ENCODE peak calls at places on chromosome 6, in six cellular contexts. One of them, this sample, is unnamed.

GRCh38 chr6:14664616-14665315 is 547.2 kb downstream of the CD83 start:
- DNase-seq in GM10248: no peak
- DNase-seq in GM12865: peak
- DNase-seq in neural crest cell: peak
- DNase-seq in mesothelial cell of epicardium: no peak
- DNase-seq in fibroblast of mammary gland: no peak
- DNase-seq in this sample: no peak

GRCh38 chr6:163338671-163339405 is 75.7 kb upstream of the QKI start:
- DNase-seq in GM10248: no peak
- DNase-seq in GM12865: no peak
- DNase-seq in neural crest cell: no peak
- DNase-seq in mesothelial cell of epicardium: no peak
- DNase-seq in fibroblast of mammary gland: no peak
- DNase-seq in this sample: no peak

GRCh38 chr6:108669673-108670072 is 109.0 kb downstream of the FOXO3 start:
- DNase-seq in GM10248: no peak
- DNase-seq in GM12865: no peak
- DNase-seq in neural crest cell: no peak
- DNase-seq in mesothelial cell of epicardium: no peak
- DNase-seq in fibroblast of mammary gland: no peak
- DNase-seq in this sample: no peak

GRCh38 chr6:484729-485111 is 93.2 kb downstream of the IRF4 start:
- DNase-seq in GM10248: no peak
- DNase-seq in GM12865: no peak
- DNase-seq in neural crest cell: no peak
- DNase-seq in mesothelial cell of epicardium: no peak
- DNase-seq in fibroblast of mammary gland: no peak
- DNase-seq in this sample: no peak

GRCh38 chr6:69795469-69796080 is 1.2 kb downstream of the LMBRD1 start:
- DNase-seq in GM10248: peak
- DNase-seq in GM12865: peak
- DNase-seq in neural crest cell: no peak
- DNase-seq in mesothelial cell of epicardium: no peak
- DNase-seq in fibroblast of mammary gland: no peak
- DNase-seq in this sample: no peak

GRCh38 chr6:28353981-28354676 is 4.4 kb downstream of the ZKSCAN3 start:
- DNase-seq in GM10248: no peak
- DNase-seq in GM12865: no peak
- DNase-seq in neural crest cell: no peak
- DNase-seq in mesothelial cell of epicardium: no peak
- DNase-seq in fibroblast of mammary gland: peak
- DNase-seq in this sample: no peak

GRCh38 chr6:55713411-55713810 is 134.4 kb upstream of the HMGCLL1 start:
- DNase-seq in GM10248: no peak
- DNase-seq in GM12865: peak
- DNase-seq in neural crest cell: no peak
- DNase-seq in mesothelial cell of epicardium: no peak
- DNase-seq in fibroblast of mammary gland: peak
- DNase-seq in this sample: no peak

GRCh38 chr6:4466260-4466659 is 309.9 kb upstream of the CDYL start:
- DNase-seq in GM10248: no peak
- DNase-seq in GM12865: no peak
- DNase-seq in neural crest cell: no peak
- DNase-seq in mesothelial cell of epicardium: no peak
- DNase-seq in fibroblast of mammary gland: no peak
- DNase-seq in this sample: no peak

GRCh38 chr6:70396796-70397729 is 16.2 kb upstream of the FAM135A start:
- DNase-seq in GM10248: no peak
- DNase-seq in GM12865: no peak
- DNase-seq in neural crest cell: no peak
- DNase-seq in mesothelial cell of epicardium: no peak
- DNase-seq in fibroblast of mammary gland: no peak
- DNase-seq in this sample: no peak

GRCh38 chr6:57262901-57263694 is 41.0 kb upstream of the RAB23 start:
- DNase-seq in GM10248: no peak
- DNase-seq in GM12865: no peak
- DNase-seq in neural crest cell: no peak
- DNase-seq in mesothelial cell of epicardium: no peak
- DNase-seq in fibroblast of mammary gland: peak
- DNase-seq in this sample: no peak

GRCh38 chr6:42147138-42147562 is 4.7 kb upstream of the C6orf132 start:
- DNase-seq in GM10248: no peak
- DNase-seq in GM12865: no peak
- DNase-seq in neural crest cell: no peak
- DNase-seq in mesothelial cell of epicardium: no peak
- DNase-seq in fibroblast of mammary gland: no peak
- DNase-seq in this sample: no peak

GRCh38 chr6:111565316-111566221 is 40.1 kb downstream of the TRAF3IP2 start:
- DNase-seq in GM10248: peak
- DNase-seq in GM12865: peak
- DNase-seq in neural crest cell: no peak
- DNase-seq in mesothelial cell of epicardium: no peak
- DNase-seq in fibroblast of mammary gland: no peak
- DNase-seq in this sample: no peak

GRCh38 chr6:25038300-25038699 is 102.5 kb upstream of the RIPOR2 start:
- DNase-seq in GM10248: no peak
- DNase-seq in GM12865: no peak
- DNase-seq in neural crest cell: no peak
- DNase-seq in mesothelial cell of epicardium: no peak
- DNase-seq in fibroblast of mammary gland: no peak
- DNase-seq in this sample: no peak

GRCh38 chr6:47733879-47734558 is 35.6 kb downstream of the ADGRF4 start:
- DNase-seq in GM10248: peak
- DNase-seq in GM12865: peak
- DNase-seq in neural crest cell: no peak
- DNase-seq in mesothelial cell of epicardium: no peak
- DNase-seq in fibroblast of mammary gland: peak
- DNase-seq in this sample: no peak

GRCh38 chr6:16759181-16759645 is 2.0 kb downstream of the ATXN1 start:
- DNase-seq in GM10248: no peak
- DNase-seq in GM12865: no peak
- DNase-seq in neural crest cell: no peak
- DNase-seq in mesothelial cell of epicardium: no peak
- DNase-seq in fibroblast of mammary gland: peak
- DNase-seq in this sample: no peak

GRCh38 chr6:131644921-131645320 is 7.8 kb downstream of the ENPP3 start:
- DNase-seq in GM10248: no peak
- DNase-seq in GM12865: no peak
- DNase-seq in neural crest cell: no peak
- DNase-seq in mesothelial cell of epicardium: no peak
- DNase-seq in fibroblast of mammary gland: no peak
- DNase-seq in this sample: no peak

GRCh38 chr6:12849420-12850200 is 133.0 kb downstream of the PHACTR1 start:
- DNase-seq in GM10248: no peak
- DNase-seq in GM12865: no peak
- DNase-seq in neural crest cell: no peak
- DNase-seq in mesothelial cell of epicardium: no peak
- DNase-seq in fibroblast of mammary gland: peak
- DNase-seq in this sample: no peak

GRCh38 chr6:63319911-63320310 is at the start of gene LGSN:
- DNase-seq in GM10248: no peak
- DNase-seq in GM12865: no peak
- DNase-seq in neural crest cell: no peak
- DNase-seq in mesothelial cell of epicardium: no peak
- DNase-seq in fibroblast of mammary gland: no peak
- DNase-seq in this sample: no peak

GRCh38 chr6:42337985-42338572 is 113.6 kb downstream of the TRERF1 start:
- DNase-seq in GM10248: no peak
- DNase-seq in GM12865: no peak
- DNase-seq in neural crest cell: no peak
- DNase-seq in mesothelial cell of epicardium: no peak
- DNase-seq in fibroblast of mammary gland: no peak
- DNase-seq in this sample: no peak

GRCh38 chr6:39471954-39472659 is 149.6 kb upstream of the KCNK16 start:
- DNase-seq in GM10248: peak
- DNase-seq in GM12865: peak
- DNase-seq in neural crest cell: no peak
- DNase-seq in mesothelial cell of epicardium: no peak
- DNase-seq in fibroblast of mammary gland: no peak
- DNase-seq in this sample: no peak

GRCh38 chr6:100433726-100434435 is 30.8 kb downstream of the SIM1 start:
- DNase-seq in GM10248: no peak
- DNase-seq in GM12865: no peak
- DNase-seq in neural crest cell: no peak
- DNase-seq in mesothelial cell of epicardium: no peak
- DNase-seq in fibroblast of mammary gland: no peak
- DNase-seq in this sample: no peak

GRCh38 chr6:157134402-157135074 is 188.8 kb downstream of the TMEM242 start:
- DNase-seq in GM10248: no peak
- DNase-seq in GM12865: no peak
- DNase-seq in neural crest cell: no peak
- DNase-seq in mesothelial cell of epicardium: no peak
- DNase-seq in fibroblast of mammary gland: no peak
- DNase-seq in this sample: no peak

GRCh38 chr6:157143171-157143884 is 180.0 kb downstream of the TMEM242 start:
- DNase-seq in GM10248: no peak
- DNase-seq in GM12865: no peak
- DNase-seq in neural crest cell: no peak
- DNase-seq in mesothelial cell of epicardium: no peak
- DNase-seq in fibroblast of mammary gland: peak
- DNase-seq in this sample: no peak

GRCh38 chr6:157135691-157136090 is 187.6 kb downstream of the TMEM242 start:
- DNase-seq in GM10248: no peak
- DNase-seq in GM12865: no peak
- DNase-seq in neural crest cell: no peak
- DNase-seq in mesothelial cell of epicardium: no peak
- DNase-seq in fibroblast of mammary gland: peak
- DNase-seq in this sample: no peak

GRCh38 chr6:157137501-157137900 is 185.8 kb downstream of the TMEM242 start:
- DNase-seq in GM10248: no peak
- DNase-seq in GM12865: no peak
- DNase-seq in neural crest cell: no peak
- DNase-seq in mesothelial cell of epicardium: no peak
- DNase-seq in fibroblast of mammary gland: no peak
- DNase-seq in this sample: no peak

GRCh38 chr6:157139054-157139708 is 184.1 kb downstream of the TMEM242 start:
- DNase-seq in GM10248: no peak
- DNase-seq in GM12865: no peak
- DNase-seq in neural crest cell: no peak
- DNase-seq in mesothelial cell of epicardium: no peak
- DNase-seq in fibroblast of mammary gland: no peak
- DNase-seq in this sample: no peak
- TF ChIP-seq CTCF in GM10248: no peak
- TF ChIP-seq CTCF in GM12865: no peak
- TF ChIP-seq CTCF in neural crest cell: peak
- TF ChIP-seq CTCF in mesothelial cell of epicardium: no peak
- TF ChIP-seq CTCF in fibroblast of mammary gland: peak
- TF ChIP-seq CTCF in this sample: peak

DNA sequence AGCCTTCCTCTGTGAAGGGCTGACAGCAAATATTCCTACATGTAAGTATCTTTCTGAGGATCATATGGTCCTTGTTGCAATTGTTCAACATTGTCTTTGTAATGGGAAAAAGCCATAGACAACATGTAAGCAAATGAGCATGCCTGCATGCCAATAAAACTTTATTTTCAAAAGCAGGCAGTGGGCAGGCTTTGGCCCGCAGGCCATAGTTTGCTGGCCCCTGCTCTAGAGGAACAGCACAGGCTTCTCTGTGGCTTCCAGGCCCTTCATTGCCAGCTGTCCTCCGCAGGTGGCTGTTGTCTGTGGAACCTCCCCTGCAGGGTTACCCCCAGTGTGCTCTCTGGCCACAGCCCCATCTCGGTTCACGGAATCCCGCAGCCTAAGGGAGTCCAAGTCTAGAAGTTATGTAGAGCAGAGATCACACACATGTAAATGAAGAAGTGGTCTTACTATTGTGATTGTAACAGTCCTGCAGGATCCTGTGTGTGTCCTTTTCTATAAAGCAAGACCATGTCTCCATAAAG is 9.8 kb downstream of the UNC93A start:
- DNase-seq in GM10248: no peak
- DNase-seq in GM12865: no peak
- DNase-seq in neural crest cell: no peak
- DNase-seq in mesothelial cell of epicardium: no peak
- DNase-seq in fibroblast of mammary gland: no peak
- DNase-seq in this sample: no peak
- TF ChIP-seq CTCF in GM10248: no peak
- TF ChIP-seq CTCF in GM12865: no peak
- TF ChIP-seq CTCF in neural crest cell: no peak
- TF ChIP-seq CTCF in mesothelial cell of epicardium: no peak
- TF ChIP-seq CTCF in fibroblast of mammary gland: no peak
- TF ChIP-seq CTCF in this sample: no peak

GRCh38 chr6:157428418-157429202 is 47.6 kb downstream of the ZDHHC14 start:
- DNase-seq in GM10248: no peak
- DNase-seq in GM12865: no peak
- DNase-seq in neural crest cell: no peak
- DNase-seq in mesothelial cell of epicardium: no peak
- DNase-seq in fibroblast of mammary gland: peak
- DNase-seq in this sample: no peak

GRCh38 chr6:157420497-157420896 is 39.5 kb downstream of the ZDHHC14 start:
- DNase-seq in GM10248: no peak
- DNase-seq in GM12865: no peak
- DNase-seq in neural crest cell: no peak
- DNase-seq in mesothelial cell of epicardium: no peak
- DNase-seq in fibroblast of mammary gland: no peak
- DNase-seq in this sample: no peak

GRCh38 chr6:157427969-157428368 is 47.0 kb downstream of the ZDHHC14 start:
- DNase-seq in GM10248: no peak
- DNase-seq in GM12865: no peak
- DNase-seq in neural crest cell: no peak
- DNase-seq in mesothelial cell of epicardium: no peak
- DNase-seq in fibroblast of mammary gland: no peak
- DNase-seq in this sample: no peak

GRCh38 chr6:157429248-157429647 is 48.3 kb downstream of the ZDHHC14 start:
- DNase-seq in GM10248: no peak
- DNase-seq in GM12865: no peak
- DNase-seq in neural crest cell: no peak
- DNase-seq in mesothelial cell of epicardium: no peak
- DNase-seq in fibroblast of mammary gland: no peak
- DNase-seq in this sample: no peak

GRCh38 chr6:157424491-157425020 is 43.6 kb downstream of the ZDHHC14 start:
- DNase-seq in GM10248: no peak
- DNase-seq in GM12865: no peak
- DNase-seq in neural crest cell: no peak
- DNase-seq in mesothelial cell of epicardium: no peak
- DNase-seq in fibroblast of mammary gland: no peak
- DNase-seq in this sample: no peak
- TF ChIP-seq CTCF in GM10248: no peak
- TF ChIP-seq CTCF in GM12865: no peak
- TF ChIP-seq CTCF in neural crest cell: no peak
- TF ChIP-seq CTCF in mesothelial cell of epicardium: no peak
- TF ChIP-seq CTCF in fibroblast of mammary gland: no peak
- TF ChIP-seq CTCF in this sample: no peak

GRCh38 chr6:95547043-95547442 is 30.3 kb upstream of the MANEA start:
- DNase-seq in GM10248: no peak
- DNase-seq in GM12865: no peak
- DNase-seq in neural crest cell: no peak
- DNase-seq in mesothelial cell of epicardium: no peak
- DNase-seq in fibroblast of mammary gland: no peak
- DNase-seq in this sample: no peak

GRCh38 chr6:95545691-95546090 is 31.6 kb upstream of the MANEA start:
- DNase-seq in GM10248: no peak
- DNase-seq in GM12865: no peak
- DNase-seq in neural crest cell: no peak
- DNase-seq in mesothelial cell of epicardium: no peak
- DNase-seq in fibroblast of mammary gland: peak
- DNase-seq in this sample: no peak

GRCh38 chr6:95545226-95545625 is 32.1 kb upstream of the MANEA start:
- DNase-seq in GM10248: no peak
- DNase-seq in GM12865: no peak
- DNase-seq in neural crest cell: no peak
- DNase-seq in mesothelial cell of epicardium: no peak
- DNase-seq in fibroblast of mammary gland: peak
- DNase-seq in this sample: no peak

GRCh38 chr6:95544517-95545225 is 32.7 kb upstream of the MANEA start:
- DNase-seq in GM10248: no peak
- DNase-seq in GM12865: no peak
- DNase-seq in neural crest cell: no peak
- DNase-seq in mesothelial cell of epicardium: no peak
- DNase-seq in fibroblast of mammary gland: no peak
- DNase-seq in this sample: no peak

GRCh38 chr6:95543798-95544197 is 33.5 kb upstream of the MANEA start:
- DNase-seq in GM10248: no peak
- DNase-seq in GM12865: no peak
- DNase-seq in neural crest cell: no peak
- DNase-seq in mesothelial cell of epicardium: no peak
- DNase-seq in fibroblast of mammary gland: no peak
- DNase-seq in this sample: no peak
- TF ChIP-seq CTCF in GM10248: no peak
- TF ChIP-seq CTCF in GM12865: no peak
- TF ChIP-seq CTCF in neural crest cell: peak
- TF ChIP-seq CTCF in mesothelial cell of epicardium: no peak
- TF ChIP-seq CTCF in fibroblast of mammary gland: peak
- TF ChIP-seq CTCF in this sample: no peak

This sample was measured in progenitor cell of endocrine pancreas.